ENCODE peak calls at places on chromosomes 11 and 22, in seven cellular contexts. One of them, this sample, is unnamed. For H3K4me1, the result is how much of the 10 kb centered on the place peaks cover.

GRCh38 chr11:57161351-57161750 is 20.4 kb upstream of the LRRC55 start:
- DNase-seq in testis: no peak
- DNase-seq in OCI-LY7: no peak
- DNase-seq in prostate gland: peak
- DNase-seq in A549: no peak
- DNase-seq in pancreas: no peak
- DNase-seq in mesendoderm: no peak
- DNase-seq in this sample: no peak

GRCh38 chr11:103927535-103927934 is 108.9 kb upstream of the DDI1 start:
- DNase-seq in testis: no peak
- DNase-seq in OCI-LY7: peak
- DNase-seq in prostate gland: no peak
- DNase-seq in A549: peak
- DNase-seq in pancreas: no peak
- DNase-seq in mesendoderm: peak
- DNase-seq in this sample: no peak

GRCh38 chr11:31813961-31814868 is 3.1 kb upstream of the PAX6 start:
- DNase-seq in testis: no peak
- DNase-seq in OCI-LY7: no peak
- DNase-seq in prostate gland: no peak
- DNase-seq in A549: no peak
- DNase-seq in pancreas: peak
- DNase-seq in mesendoderm: peak
- DNase-seq in this sample: no peak

GRCh38 chr11:16605440-16605970 is 132.9 kb upstream of the C11orf58 start:
- DNase-seq in testis: peak
- DNase-seq in OCI-LY7: no peak
- DNase-seq in prostate gland: no peak
- DNase-seq in A549: no peak
- DNase-seq in pancreas: peak
- DNase-seq in mesendoderm: peak
- DNase-seq in this sample: no peak

GRCh38 chr11:36195496-36196346 is 93.5 kb downstream of the COMMD9 start:
- DNase-seq in testis: peak
- DNase-seq in OCI-LY7: no peak
- DNase-seq in prostate gland: no peak
- DNase-seq in A549: no peak
- DNase-seq in pancreas: no peak
- DNase-seq in mesendoderm: no peak
- DNase-seq in this sample: no peak

GRCh38 chr11:102882389-102883024 is 7.7 kb upstream of the MMP12 start:
- DNase-seq in testis: no peak
- DNase-seq in OCI-LY7: no peak
- DNase-seq in prostate gland: no peak
- DNase-seq in A549: no peak
- DNase-seq in pancreas: no peak
- DNase-seq in mesendoderm: no peak
- DNase-seq in this sample: no peak

GRCh38 chr11:79466411-79466810 is 25.6 kb upstream of the TENM4 start:
- DNase-seq in testis: no peak
- DNase-seq in OCI-LY7: no peak
- DNase-seq in prostate gland: no peak
- DNase-seq in A549: no peak
- DNase-seq in pancreas: no peak
- DNase-seq in mesendoderm: no peak
- DNase-seq in this sample: no peak

GRCh38 chr22:38218661-38219331 is 17.0 kb downstream of the MAFF start:
- DNase-seq in testis: peak
- DNase-seq in OCI-LY7: no peak
- DNase-seq in prostate gland: peak
- DNase-seq in A549: peak
- DNase-seq in pancreas: peak
- DNase-seq in mesendoderm: peak
- DNase-seq in this sample: peak

GRCh38 chr22:29302402-29302680 is 4.1 kb upstream of the GAS2L1 start:
- DNase-seq in testis: no peak
- DNase-seq in OCI-LY7: no peak
- DNase-seq in prostate gland: no peak
- DNase-seq in A549: no peak
- DNase-seq in pancreas: no peak
- DNase-seq in mesendoderm: no peak
- DNase-seq in this sample: no peak
- H3K27ac ChIP-seq in testis: no peak
- H3K27ac ChIP-seq in OCI-LY7: no peak
- H3K27ac ChIP-seq in prostate gland: no peak
- H3K27ac ChIP-seq in A549: no peak
- H3K27ac ChIP-seq in pancreas: peak
- H3K27ac ChIP-seq in mesendoderm: no peak
- H3K27ac ChIP-seq in this sample: no peak

DNA sequence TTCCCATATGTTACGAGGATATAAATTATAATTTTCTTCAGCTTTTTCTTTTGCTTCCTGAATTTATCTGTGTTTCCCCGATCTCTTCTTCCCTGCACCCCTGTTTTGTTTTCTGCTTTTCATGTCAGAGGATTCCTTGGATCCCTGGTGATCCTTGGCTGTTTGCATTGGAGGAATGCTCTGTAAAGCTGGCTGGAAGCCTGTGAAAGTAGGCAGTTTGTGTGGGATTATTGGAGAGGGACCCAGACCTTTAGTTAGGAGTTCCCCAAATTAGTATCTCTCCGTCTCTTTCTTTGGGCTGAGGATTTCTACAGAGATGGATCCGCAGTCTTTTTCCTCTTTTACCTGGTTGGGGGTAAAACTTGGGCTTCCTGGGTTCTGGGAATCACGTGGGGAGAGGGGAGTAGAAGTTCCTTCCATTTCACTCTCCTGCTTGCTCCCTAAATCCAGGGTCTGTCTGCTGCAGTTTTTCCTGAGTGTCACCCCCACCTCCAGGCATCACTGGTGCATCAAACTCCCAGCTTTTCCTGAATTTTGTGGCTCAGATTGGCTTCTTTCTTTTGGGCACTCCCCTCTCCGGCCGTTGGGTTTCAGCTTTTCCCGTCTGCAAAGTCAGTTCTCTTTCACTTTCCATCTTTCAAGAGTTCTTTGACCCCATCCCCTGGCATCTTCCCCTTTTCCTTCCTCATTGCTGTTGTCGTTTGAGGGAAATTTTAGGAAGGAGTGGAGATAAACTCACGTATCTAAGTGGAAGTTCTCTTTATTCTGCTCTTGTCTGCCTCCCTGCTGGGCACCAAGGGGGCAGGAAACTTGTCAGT is 79.1 kb upstream of the ALX4 start:
- DNase-seq in testis: no peak
- DNase-seq in OCI-LY7: no peak
- DNase-seq in prostate gland: no peak
- DNase-seq in A549: no peak
- DNase-seq in pancreas: no peak
- DNase-seq in mesendoderm: peak
- DNase-seq in this sample: no peak
- H3K4me3 ChIP-seq in testis: no peak
- H3K4me3 ChIP-seq in OCI-LY7: no peak
- H3K4me3 ChIP-seq in prostate gland: no peak
- H3K4me3 ChIP-seq in A549: no peak
- H3K4me3 ChIP-seq in pancreas: no peak
- H3K4me3 ChIP-seq in mesendoderm: no peak
- H3K4me3 ChIP-seq in this sample: no peak

GRCh38 chr11:2693851-2694261 is 5.9 kb downstream of the KCNQ1OT1 start:
- DNase-seq in testis: no peak
- DNase-seq in OCI-LY7: no peak
- DNase-seq in prostate gland: no peak
- DNase-seq in A549: peak
- DNase-seq in pancreas: peak
- DNase-seq in mesendoderm: peak
- DNase-seq in this sample: peak
- H3K4me1 ChIP-seq in testis: under half
- H3K4me1 ChIP-seq in OCI-LY7: under half
- H3K4me1 ChIP-seq in prostate gland: under half
- H3K4me1 ChIP-seq in A549: under half
- H3K4me1 ChIP-seq in pancreas: under half
- H3K4me1 ChIP-seq in mesendoderm: under half
- H3K4me1 ChIP-seq in this sample: under half

GRCh38 chr11:63608353-63609345 is 5.6 kb downstream of the PLAAT3 start:
- DNase-seq in testis: peak
- DNase-seq in OCI-LY7: no peak
- DNase-seq in prostate gland: no peak
- DNase-seq in A549: no peak
- DNase-seq in pancreas: no peak
- DNase-seq in mesendoderm: no peak
- DNase-seq in this sample: no peak
- H3K27ac ChIP-seq in testis: peak
- H3K27ac ChIP-seq in OCI-LY7: no peak
- H3K27ac ChIP-seq in prostate gland: no peak
- H3K27ac ChIP-seq in A549: no peak
- H3K27ac ChIP-seq in pancreas: no peak
- H3K27ac ChIP-seq in mesendoderm: no peak
- H3K27ac ChIP-seq in this sample: no peak

GRCh38 chr11:12724301-12725046 is 50.3 kb downstream of the TEAD1 start:
- DNase-seq in testis: peak
- DNase-seq in OCI-LY7: no peak
- DNase-seq in prostate gland: peak
- DNase-seq in A549: peak
- DNase-seq in pancreas: no peak
- DNase-seq in mesendoderm: peak
- DNase-seq in this sample: no peak
- H3K4me3 ChIP-seq in testis: no peak
- H3K4me3 ChIP-seq in OCI-LY7: no peak
- H3K4me3 ChIP-seq in prostate gland: no peak
- H3K4me3 ChIP-seq in A549: peak
- H3K4me3 ChIP-seq in pancreas: no peak
- H3K4me3 ChIP-seq in mesendoderm: no peak
- H3K4me3 ChIP-seq in this sample: no peak

DNA sequence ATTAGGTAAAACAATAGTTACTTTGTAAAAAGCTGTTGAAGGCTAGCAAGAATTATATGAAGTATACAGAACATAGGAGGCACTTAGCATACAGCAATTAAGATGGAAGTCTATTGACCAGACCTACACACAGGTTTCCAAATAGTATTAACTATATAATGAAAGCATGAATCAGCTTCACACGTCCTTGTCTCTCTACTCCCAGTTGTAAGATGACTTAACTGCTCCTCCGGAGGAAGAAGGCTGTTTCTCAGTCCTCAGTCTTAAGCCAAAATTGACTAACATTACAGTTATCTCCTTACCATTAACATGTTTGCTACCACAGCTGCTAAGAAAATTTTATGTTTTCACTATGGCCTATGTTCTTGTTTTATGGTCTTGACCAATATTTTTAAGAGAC is 24.7 kb downstream of the SIK3 start:
- DNase-seq in testis: no peak
- DNase-seq in OCI-LY7: no peak
- DNase-seq in prostate gland: no peak
- DNase-seq in A549: no peak
- DNase-seq in pancreas: no peak
- DNase-seq in mesendoderm: no peak
- DNase-seq in this sample: no peak
- H3K4me1 ChIP-seq in testis: under half
- H3K4me1 ChIP-seq in OCI-LY7: under half
- H3K4me1 ChIP-seq in prostate gland: under half
- H3K4me1 ChIP-seq in A549: half or more
- H3K4me1 ChIP-seq in pancreas: under half
- H3K4me1 ChIP-seq in mesendoderm: under half
- H3K4me1 ChIP-seq in this sample: under half

GRCh38 chr11:113552271-113552670 is 77.1 kb upstream of the DRD2 start:
- DNase-seq in testis: no peak
- DNase-seq in OCI-LY7: no peak
- DNase-seq in prostate gland: no peak
- DNase-seq in A549: no peak
- DNase-seq in pancreas: no peak
- DNase-seq in mesendoderm: no peak
- DNase-seq in this sample: no peak
- H3K27ac ChIP-seq in testis: no peak
- H3K27ac ChIP-seq in OCI-LY7: no peak
- H3K27ac ChIP-seq in prostate gland: no peak
- H3K27ac ChIP-seq in A549: no peak
- H3K27ac ChIP-seq in pancreas: no peak
- H3K27ac ChIP-seq in mesendoderm: no peak
- H3K27ac ChIP-seq in this sample: no peak

DNA sequence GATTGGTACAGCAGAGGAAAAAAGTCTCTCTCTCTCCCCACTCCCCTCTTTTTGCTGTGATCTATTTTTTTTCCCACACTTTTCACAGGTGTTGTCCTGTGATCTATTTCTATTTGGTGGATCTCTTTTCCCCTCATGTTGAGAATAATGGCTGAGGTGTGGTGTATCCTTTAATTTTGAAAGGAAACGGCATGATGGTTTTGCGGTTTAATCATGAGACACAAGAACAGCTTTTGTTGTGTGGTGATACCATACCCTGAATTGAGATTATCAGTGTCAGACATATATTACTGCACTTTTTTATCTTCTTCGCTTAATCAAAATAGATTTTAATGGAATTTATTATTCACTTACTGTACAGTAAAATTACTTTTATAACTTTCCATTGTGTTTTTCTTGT is 25.5 kb downstream of the NF2 start:
- DNase-seq in testis: no peak
- DNase-seq in OCI-LY7: no peak
- DNase-seq in prostate gland: no peak
- DNase-seq in A549: no peak
- DNase-seq in pancreas: no peak
- DNase-seq in mesendoderm: no peak
- DNase-seq in this sample: no peak
- H3K4me3 ChIP-seq in testis: no peak
- H3K4me3 ChIP-seq in OCI-LY7: no peak
- H3K4me3 ChIP-seq in prostate gland: no peak
- H3K4me3 ChIP-seq in A549: no peak
- H3K4me3 ChIP-seq in pancreas: no peak
- H3K4me3 ChIP-seq in mesendoderm: no peak
- H3K4me3 ChIP-seq in this sample: no peak

DNA sequence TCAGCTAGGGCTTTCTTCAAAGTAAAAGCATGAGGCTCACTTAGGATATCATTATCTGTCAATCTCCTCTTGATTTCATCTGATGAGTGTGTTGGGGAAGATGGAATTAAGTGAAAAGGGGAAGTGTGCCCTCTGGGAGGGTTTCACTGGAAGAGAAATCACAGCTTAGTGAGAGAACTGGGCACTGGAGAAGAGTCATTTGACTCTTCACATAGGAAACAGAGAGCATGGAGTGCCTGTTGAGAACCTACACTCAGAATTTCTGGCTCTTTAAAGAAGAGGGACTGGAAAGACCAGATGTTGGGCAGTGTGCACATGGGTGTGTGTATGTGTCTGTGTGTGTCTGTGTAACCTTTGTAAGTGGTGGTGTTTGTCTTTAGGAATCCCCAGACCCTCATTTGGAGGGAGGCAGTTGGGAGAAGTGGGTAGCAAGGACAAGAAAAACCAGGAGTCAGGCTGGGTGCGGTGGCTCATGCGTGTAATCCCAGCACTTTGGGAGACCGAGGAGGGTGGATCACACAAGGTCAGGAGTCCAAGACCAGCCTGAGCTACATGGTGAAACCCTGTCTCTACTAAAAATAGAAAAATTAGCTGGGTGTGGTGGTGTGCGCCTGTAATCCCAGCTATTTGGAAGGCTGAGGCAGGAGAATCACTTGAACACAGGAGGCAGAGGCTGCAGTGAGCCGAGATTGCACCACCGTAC is 10.0 kb downstream of the STX3 start:
- DNase-seq in testis: no peak
- DNase-seq in OCI-LY7: no peak
- DNase-seq in prostate gland: no peak
- DNase-seq in A549: no peak
- DNase-seq in pancreas: no peak
- DNase-seq in mesendoderm: no peak
- DNase-seq in this sample: no peak
- H3K4me1 ChIP-seq in testis: under half
- H3K4me1 ChIP-seq in OCI-LY7: under half
- H3K4me1 ChIP-seq in prostate gland: under half
- H3K4me1 ChIP-seq in A549: under half
- H3K4me1 ChIP-seq in pancreas: under half
- H3K4me1 ChIP-seq in mesendoderm: under half
- H3K4me1 ChIP-seq in this sample: under half